ENCODE peak calls at places on chromosomes 16 and 17, in eight cellular contexts. M is HCT116, Q is GM23338, C is endothelial cell of umbilical vein, V is AG04450, F is heart right ventricle, H is coronary artery, W is spleen. B is an unnamed sample.

GRCh38 chr16:56267888-56268287 is 76.6 kb downstream of the GNAO1 start:
- DNase-seq in H (no peak), M (no peak), W (no peak), F (no peak), V (no peak), Q (no peak), C (no peak), B (no peak)

GRCh38 chr16:81712681-81713080 is 66.4 kb upstream of the PLCG2 start:
- DNase-seq in F (no peak), V (no peak), W (peak), M (no peak), C (no peak), Q (no peak), H (no peak), B (no peak)

GRCh38 chr16:22004321-22004720 is 3.4 kb upstream of the PDZD9 start:
- DNase-seq in W (no peak), C (no peak), F (no peak), Q (no peak), V (no peak), M (no peak), H (no peak), B (no peak)

GRCh38 chr17:8420041-8420934 is 15.4 kb upstream of the NDEL1 start:
- DNase-seq in C (peak), F (peak), Q (no peak), H (no peak), V (no peak), W (no peak), M (no peak), B (no peak)

GRCh38 chr16:2194166-2194834 is 2.1 kb downstream of the CASKIN1 start:
- DNase-seq in Q (no peak), C (no peak), H (no peak), F (no peak), M (no peak), W (no peak), V (no peak), B (no peak)

GRCh38 chr17:58335061-58335731 is 6.6 kb upstream of the TSPOAP1 start:
- DNase-seq in C (no peak), H (no peak), W (peak), F (no peak), M (no peak), V (no peak), Q (no peak), B (no peak)

GRCh38 chr17:64774888-64775600 is 112.9 kb upstream of the SMURF2 start:
- DNase-seq in V (no peak), M (no peak), Q (no peak), H (no peak), F (no peak), W (no peak), C (no peak), B (no peak)

GRCh38 chr17:49022391-49022941 is 25.3 kb downstream of the IGF2BP1 start:
- DNase-seq in C (peak), Q (peak), W (no peak), M (no peak), H (no peak), V (no peak), F (no peak), B (no peak)

GRCh38 chr17:2158011-2158410 is 103.1 kb downstream of the HIC1 start:
- DNase-seq in H (no peak), V (peak), F (no peak), Q (no peak), M (no peak), W (no peak), C (no peak), B (no peak)

GRCh38 chr16:900211-900610 is 70.6 kb downstream of the LMF1 start:
- DNase-seq in C (no peak), F (no peak), H (no peak), W (no peak), Q (no peak), V (no peak), M (no peak), B (no peak)

GRCh38 chr17:39231587-39232551 is 6.1 kb upstream of the STAC2 start:
- DNase-seq in C (peak), Q (peak), F (peak), W (peak), V (no peak), M (no peak), H (no peak), B (no peak)

GRCh38 chr17:8900207-8900606 is 32.7 kb upstream of the PIK3R6 start:
- DNase-seq in F (no peak), H (no peak), M (no peak), V (no peak), W (no peak), Q (no peak), C (no peak), B (no peak)

GRCh38 chr17:16962804-16963203 is 9.1 kb downstream of the TNFRSF13B start:
- DNase-seq in H (no peak), W (no peak), C (no peak), F (no peak), M (peak), Q (peak), V (no peak), B (no peak)

GRCh38 chr17:77832180-77832560 is 126.3 kb upstream of the TNRC6C start:
- DNase-seq in H (no peak), V (no peak), F (no peak), M (no peak), C (no peak), Q (no peak), W (no peak), B (no peak)
- H3K4me3 ChIP-seq in H (no peak), V (no peak), F (no peak), M (no peak), C (no peak), Q (no peak), W (no peak), B (no peak)

DNA sequence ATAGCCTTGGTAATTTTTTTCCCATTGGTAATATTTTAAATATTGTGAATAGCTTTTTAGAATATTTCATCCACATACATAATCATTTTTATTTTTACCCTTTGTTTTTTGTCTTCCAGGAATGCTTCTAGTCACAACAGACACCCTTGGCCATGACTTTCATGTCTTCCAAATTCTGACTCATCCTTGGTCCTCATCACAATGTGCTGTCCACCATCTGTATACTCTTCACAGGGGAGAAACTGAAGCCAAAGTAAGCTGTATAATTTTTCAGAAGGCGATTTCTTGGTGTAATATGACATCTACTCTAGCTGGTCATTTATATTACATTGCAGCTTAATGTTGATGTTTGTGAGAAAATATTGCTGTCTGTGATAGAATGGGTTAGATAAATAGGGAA is 269.4 kb downstream of the BCAS3 start:
- DNase-seq in W (no peak), V (no peak), M (no peak), Q (no peak), H (no peak), C (no peak), F (no peak), B (no peak)
- TF ChIP-seq CTCF in W (no peak), V (no peak), M (no peak), Q (no peak), H (no peak), C (no peak), F (no peak), B (no peak)

GRCh38 chr17:74752415-74752814 is 4.0 kb downstream of the NHERF1 start:
- DNase-seq in F (no peak), W (no peak), V (no peak), Q (no peak), H (no peak), M (no peak), C (no peak), B (no peak)
- H3K4me3 ChIP-seq in F (no peak), W (peak), V (no peak), Q (no peak), H (no peak), M (no peak), C (no peak), B (no peak)

GRCh38 chr16:28879841-28880588 is 1.7 kb downstream of the ATP2A1 start:
- DNase-seq in Q (peak), H (peak), F (peak), M (peak), V (peak), C (peak), W (peak), B (peak)
- TF ChIP-seq CTCF in Q (no peak), H (no peak), F (no peak), M (no peak), V (no peak), C (no peak), W (peak), B (no peak)

GRCh38 chr17:29019475-29020181 is 13.8 kb upstream of the SEZ6 start:
- DNase-seq in H (no peak), W (no peak), F (no peak), M (no peak), V (no peak), Q (peak), C (no peak), B (no peak)
- H3K4me3 ChIP-seq in H (no peak), W (peak), F (no peak), M (no peak), V (no peak), Q (peak), C (no peak), B (no peak)

DNA sequence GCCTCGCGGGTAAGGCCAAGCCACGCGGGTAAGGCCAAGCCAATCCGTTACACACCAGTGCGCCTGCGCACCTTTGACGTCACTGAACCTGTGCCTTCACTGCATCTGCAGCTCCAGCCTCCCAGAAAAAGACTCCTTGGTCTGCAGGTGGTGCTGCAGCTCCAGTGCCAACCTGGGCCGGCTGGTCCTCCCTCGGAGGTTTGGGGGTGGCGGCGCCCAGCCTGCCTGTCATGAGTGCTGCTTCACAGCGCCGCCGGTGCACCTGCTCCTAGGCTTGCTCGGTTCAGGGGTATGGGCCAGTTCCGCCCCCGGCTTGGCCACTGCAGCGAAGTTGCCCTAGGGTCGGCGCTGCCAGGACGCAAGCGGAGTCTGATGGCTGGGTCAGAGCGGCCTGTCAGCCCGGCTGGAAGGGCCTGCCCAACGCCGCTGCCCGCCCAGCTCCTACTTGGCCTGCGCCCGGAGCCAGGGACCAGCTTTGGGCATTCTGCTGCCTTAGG is 146.6 kb downstream of the USP22 start:
- DNase-seq in Q (peak), M (no peak), F (peak), W (no peak), H (peak), V (no peak), C (peak), B (no peak)
- TF ChIP-seq CTCF in Q (no peak), M (no peak), F (no peak), W (no peak), H (no peak), V (no peak), C (no peak), B (peak)